ENCODE peak calls at places on chromosomes 3 and 15, in eight cellular contexts. R is CD4-positive, CD25-positive, alpha-beta regulatory T cell; A is aorta; K is heart right ventricle; G is HCT116; W is upper lobe of right lung; I is right lobe of liver; E is left lung. J is an unnamed sample. For H3K27me3, the result is how much of the 10 kb centered on the place peaks cover.

GRCh38 chr3:118949113-118949760 is 85.4 kb downstream of the IGSF11 start:
- ATAC-seq in I (no peak), K (no peak), E (no peak), G (no peak), W (no peak), A (no peak), R (no peak), J (no peak)

GRCh38 chr3:103271575-103271974 is 836.8 kb downstream of the ZPLD1 start:
- ATAC-seq in E (no peak), G (no peak), I (no peak), W (no peak), R (no peak), A (no peak), K (no peak), J (no peak)

GRCh38 chr3:40713306-40713705 is 188.5 kb downstream of the ZNF621 start:
- ATAC-seq in W (peak), I (peak), K (peak), E (peak), R (no peak), A (peak), G (no peak), J (no peak)

GRCh38 chr15:22794063-22794462 is 7.6 kb downstream of the NIPA1 start:
- ATAC-seq in W (no peak), K (no peak), G (no peak), I (no peak), E (no peak), R (no peak), A (no peak), J (no peak)

GRCh38 chr15:25697586-25697985 is 165.5 kb downstream of the ATP10A start:
- ATAC-seq in K (peak), W (no peak), R (no peak), G (no peak), E (no peak), A (no peak), I (no peak), J (no peak)

GRCh38 chr15:70083946-70084345 is 13.8 kb downstream of the TLE3 start:
- ATAC-seq in A (no peak), R (no peak), E (no peak), I (no peak), K (no peak), G (no peak), W (no peak), J (no peak)

GRCh38 chr3:52682016-52682415 is 3.7 kb downstream of the PBRM1 start:
- ATAC-seq in I (peak), R (no peak), G (no peak), E (no peak), W (peak), K (peak), A (no peak), J (no peak)

GRCh38 chr3:169510378-169510777 is 153.1 kb downstream of the MECOM start:
- ATAC-seq in R (no peak), W (peak), I (peak), A (no peak), G (no peak), K (peak), E (no peak), J (no peak)

GRCh38 chr15:38991126-38991525 is 426.5 kb upstream of the RASGRP1 start:
- ATAC-seq in R (no peak), I (peak), A (peak), G (no peak), K (no peak), W (peak), E (peak), J (no peak)

GRCh38 chr15:42507514-42507913 is 12.1 kb downstream of the SNAP23 start:
- ATAC-seq in K (no peak), G (no peak), A (no peak), W (no peak), R (no peak), E (no peak), I (no peak), J (no peak)

GRCh38 chr15:98231696-98232440 is 271.4 kb downstream of the ARRDC4 start:
- ATAC-seq in R (no peak), G (no peak), E (no peak), A (no peak), I (no peak), K (no peak), W (no peak), J (no peak)

GRCh38 chr3:134793562-134793961 is 1.5 kb upstream of the EPHB1 start:
- ATAC-seq in W (no peak), I (no peak), E (no peak), K (no peak), R (no peak), G (no peak), A (no peak), J (no peak)

GRCh38 chr15:100170673-100171210 is 171.0 kb downstream of the ADAMTS17 start:
- ATAC-seq in W (no peak), I (no peak), G (no peak), R (no peak), A (no peak), K (no peak), E (no peak), J (no peak)

GRCh38 chr15:82810863-82811421 is 1.5 kb downstream of the WHAMM start:
- ATAC-seq in R (no peak), E (no peak), W (no peak), K (no peak), I (no peak), G (no peak), A (no peak), J (no peak)

GRCh38 chr3:187737401-187738088 is 7.7 kb downstream of the BCL6 start:
- ATAC-seq in W (peak), R (no peak), G (peak), E (peak), K (peak), I (peak), A (peak), J (peak)

GRCh38 chr3:12522721-12523120 is 22.6 kb downstream of the MKRN2OS start:
- ATAC-seq in A (no peak), I (peak), R (no peak), G (no peak), E (peak), W (peak), K (peak), J (no peak)

GRCh38 chr3:50371133-50371670 is 11.9 kb upstream of the TMEM115 start:
- ATAC-seq in K (no peak), I (no peak), R (no peak), A (no peak), W (no peak), E (no peak), G (no peak), J (no peak)

GRCh38 chr15:73571346-73571745 is 61.8 kb downstream of the NPTN start:
- ATAC-seq in E (no peak), A (no peak), K (no peak), R (no peak), W (no peak), I (no peak), G (no peak), J (no peak)

GRCh38 chr3:38009807-38010591 is 19.4 kb downstream of the VILL start:
- ATAC-seq in W (no peak), E (no peak), G (no peak), R (no peak), A (no peak), I (no peak), K (no peak), J (no peak)

GRCh38 chr15:99252326-99252725 is 1.0 kb downstream of the LRRC28 start:
- ATAC-seq in K (no peak), W (no peak), I (no peak), G (no peak), A (no peak), R (no peak), E (no peak), J (no peak)

GRCh38 chr3:50550079-50550736 is 17.3 kb downstream of the C3orf18 start:
- ATAC-seq in R (peak), A (no peak), G (peak), W (peak), E (peak), K (peak), I (peak), J (no peak)

GRCh38 chr3:51395493-51396213 is 4.6 kb downstream of the RBM15B start:
- ATAC-seq in G (no peak), I (no peak), A (no peak), K (no peak), E (no peak), W (no peak), R (no peak), J (no peak)

GRCh38 chr15:62058327-62059028 is 1.8 kb downstream of the VPS13C start:
- ATAC-seq in R (no peak), G (no peak), A (no peak), K (no peak), E (no peak), W (no peak), I (no peak), J (no peak)

GRCh38 chr3:23253214-23253613 is 50.1 kb downstream of the UBE2E2 start:
- ATAC-seq in G (no peak), E (no peak), K (no peak), A (no peak), R (no peak), I (no peak), W (no peak), J (no peak)

GRCh38 chr15:25527118-25527517 is 88.3 kb upstream of the UBE3A start:
- ATAC-seq in I (no peak), R (no peak), A (no peak), E (no peak), K (no peak), W (no peak), G (no peak), J (no peak)

GRCh38 chr3:21642433-21642832 is 108.6 kb downstream of the ZNF385D start:
- ATAC-seq in A (no peak), E (no peak), I (no peak), K (no peak), W (no peak), R (no peak), G (no peak), J (no peak)

GRCh38 chr3:150138824-150139223 is 168.1 kb upstream of the PFN2 start:
- ATAC-seq in G (no peak), K (no peak), E (no peak), W (no peak), R (no peak), A (no peak), I (no peak), J (no peak)

GRCh38 chr3:189570916-189571315 is 60.3 kb upstream of the TP63 start:
- ATAC-seq in K (no peak), I (no peak), W (no peak), A (no peak), E (peak), G (no peak), R (peak), J (no peak)

GRCh38 chr15:92596623-92597022 is 59.0 kb downstream of the FAM174B start:
- ATAC-seq in E (peak), R (no peak), G (no peak), K (no peak), I (no peak), A (no peak), W (peak), J (no peak)

GRCh38 chr3:154112146-154112545 is 9.0 kb upstream of the ARHGEF26 start:
- ATAC-seq in W (peak), E (peak), G (no peak), A (no peak), R (no peak), K (no peak), I (peak), J (no peak)

GRCh38 chr3:194083253-194084224 is 52.4 kb upstream of the HES1 start:
- ATAC-seq in G (no peak), W (no peak), A (no peak), I (no peak), R (no peak), K (peak), E (no peak), J (peak)

GRCh38 chr15:40252438-40253178 is 13.7 kb downstream of the PAK6 start:
- ATAC-seq in W (peak), R (no peak), G (peak), E (peak), I (peak), K (peak), A (peak), J (peak)

GRCh38 chr3:33768578-33768977 is 29.9 kb upstream of the PDCD6IP start:
- ATAC-seq in I (no peak), W (no peak), R (no peak), A (no peak), E (no peak), G (no peak), K (no peak), J (no peak)

GRCh38 chr15:39555885-39556284 is 25.0 kb upstream of the THBS1 start:
- ATAC-seq in W (no peak), E (no peak), A (no peak), K (peak), I (no peak), R (no peak), G (no peak), J (no peak)

GRCh38 chr3:181717505-181717904 is 5.8 kb downstream of the SOX2 start:
- ATAC-seq in A (no peak), W (no peak), K (no peak), I (no peak), G (no peak), E (no peak), R (no peak), J (no peak)
- H3K27me3 ChIP-seq in A (under half), W (half or more), K (half or more), I (half or more), G (under half), E (half or more), R (half or more), J (half or more)

GRCh38 chr3:20622304-20622703 is 436.3 kb upstream of the SGO1 start:
- ATAC-seq in K (no peak), R (no peak), E (no peak), A (no peak), I (no peak), G (no peak), W (no peak), J (no peak)
- H3K4me3 ChIP-seq in K (no peak), R (no peak), E (no peak), A (no peak), I (no peak), G (no peak), W (no peak), J (no peak)

GRCh38 chr3:125185758-125186245 is 26.7 kb downstream of the SLC12A8 start:
- ATAC-seq in E (no peak), A (no peak), I (no peak), R (no peak), W (no peak), K (no peak), G (no peak), J (no peak)
- H3K27me3 ChIP-seq in E (under half), A (under half), I (under half), R (under half), W (under half), K (under half), G (under half), J (under half)

GRCh38 chr15:80504931-80505330 is 100.7 kb downstream of the ARNT2 start:
- ATAC-seq in G (no peak), K (no peak), A (no peak), E (no peak), R (no peak), I (no peak), W (no peak), J (no peak)
- H3K4me3 ChIP-seq in G (no peak), K (no peak), A (no peak), E (no peak), R (no peak), I (no peak), W (no peak), J (no peak)

GRCh38 chr15:45529613-45530012 is 7.1 kb upstream of the SLC30A4 start:
- ATAC-seq in K (no peak), I (peak), A (no peak), E (no peak), G (peak), R (peak), W (no peak), J (no peak)
- H3K27me3 ChIP-seq in K (under half), I (under half), A (under half), E (under half), G (under half), R (under half), W (under half), J (under half)

GRCh38 chr15:60006808-60007346 is 2.8 kb downstream of the FOXB1 start:
- ATAC-seq in I (no peak), A (no peak), R (no peak), E (no peak), G (no peak), K (no peak), W (no peak), J (no peak)

GRCh38 chr15:60004019-60004845 is at the start of gene FOXB1:
- ATAC-seq in K (no peak), A (no peak), G (no peak), W (no peak), E (peak), R (peak), I (no peak), J (no peak)

GRCh38 chr15:60004846-60005351 is 788 bp downstream of the FOXB1 start:
- ATAC-seq in G (no peak), R (no peak), A (no peak), W (no peak), I (no peak), K (no peak), E (peak), J (no peak)

GRCh38 chr15:60006203-60006782 is 2.2 kb downstream of the FOXB1 start:
- ATAC-seq in A (peak), I (peak), K (peak), R (peak), W (peak), G (no peak), E (peak), J (no peak)

DNA sequence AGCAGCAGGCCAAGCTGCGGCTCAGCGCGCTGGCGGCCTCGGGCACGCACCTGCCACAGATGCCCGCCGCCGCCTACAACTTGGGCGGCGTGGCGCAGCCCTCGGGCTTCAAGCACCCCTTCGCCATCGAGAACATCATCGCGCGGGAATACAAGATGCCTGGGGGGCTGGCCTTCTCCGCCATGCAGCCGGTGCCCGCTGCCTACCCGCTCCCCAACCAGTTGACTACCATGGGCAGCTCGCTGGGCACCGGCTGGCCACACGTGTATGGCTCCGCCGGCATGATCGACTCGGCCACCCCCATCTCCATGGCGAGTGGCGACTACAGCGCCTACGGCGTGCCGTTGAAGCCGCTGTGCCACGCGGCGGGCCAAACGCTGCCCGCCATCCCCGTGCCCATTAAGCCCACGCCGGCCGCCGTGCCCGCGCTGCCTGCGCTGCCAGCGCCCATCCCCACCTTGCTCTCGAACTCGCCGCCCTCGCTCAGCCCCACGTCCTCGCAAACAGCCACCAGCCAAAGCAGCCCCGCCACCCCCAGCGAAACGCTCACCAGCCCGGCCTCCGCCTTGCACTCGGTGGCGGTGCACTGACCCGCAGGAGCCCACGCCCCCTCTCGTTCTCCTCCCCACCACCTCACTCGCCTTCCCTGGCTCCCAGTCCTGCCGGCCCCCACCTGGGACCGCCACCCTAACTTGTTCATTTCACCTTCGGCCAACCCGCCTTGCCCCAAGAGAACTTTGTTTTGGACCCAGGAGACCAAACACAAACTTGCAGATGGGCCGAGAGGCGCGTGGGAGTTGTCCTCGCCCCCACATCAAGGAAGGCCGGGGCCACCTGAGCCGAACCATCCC is 1.5 kb downstream of the FOXB1 start:
- ATAC-seq in K (no peak), E (peak), G (no peak), I (peak), A (no peak), W (peak), R (no peak), J (no peak)
- H3K4me3 ChIP-seq in K (peak), E (peak), G (no peak), I (peak), A (no peak), W (peak), R (peak), J (peak)

GRCh38 chr15:32842081-32842480 is 124.3 kb downstream of the GREM1 start:
- ATAC-seq in E (no peak), W (no peak), I (no peak), K (no peak), G (no peak), A (no peak), R (no peak), J (no peak)
- H3K27me3 ChIP-seq in E (under half), W (under half), I (under half), K (under half), G (under half), A (under half), R (under half), J (under half)

GRCh38 chr3:31945738-31946052 is 35.4 kb downstream of the OSBPL10 start:
- ATAC-seq in W (no peak), K (peak), R (no peak), E (peak), I (no peak), G (no peak), A (peak), J (peak)
- H3K4me3 ChIP-seq in W (no peak), K (no peak), R (no peak), E (no peak), I (no peak), G (no peak), A (no peak), J (no peak)

GRCh38 chr3:127424766-127425504 is 137.1 kb upstream of the PRR20G start:
- ATAC-seq in R (no peak), G (no peak), E (no peak), W (no peak), K (no peak), I (no peak), A (no peak), J (no peak)
- H3K27me3 ChIP-seq in R (under half), G (under half), E (half or more), W (under half), K (half or more), I (under half), A (under half), J (half or more)